ENCODE peak calls at places on chromosomes 16 and 17, in nine cellular contexts. B, P, O, I, R, A, K, M and D are unnamed samples.
A peak's percentile ranks its signal among the peaks of the same experiment; 100 is the strongest.

GRCh38 chr17:20206591-20206990 is 197.4 kb downstream of the SPECC1 start:
- DNase-seq in I (no peak), M (peak; percentile 71), R (no peak), A (no peak), B (no peak), O (no peak), P (peak; percentile 86), K (no peak), D (peak; percentile 87)

GRCh38 chr16:56675685-56676210 is 6.1 kb downstream of the MT1H start:
- DNase-seq in K (no peak), P (no peak), B (no peak), R (no peak), A (no peak), O (no peak), I (no peak), M (no peak), D (no peak)

GRCh38 chr17:61235001-61235820 is 164.4 kb upstream of the TBX2 start:
- DNase-seq in P (no peak), M (no peak), O (no peak), R (no peak), I (no peak), K (no peak), A (no peak), B (no peak), D (no peak)

GRCh38 chr17:640436-640835 is 74.2 kb downstream of the VPS53 start:
- DNase-seq in A (no peak), B (no peak), I (no peak), M (no peak), P (no peak), O (no peak), R (no peak), K (no peak), D (no peak)

GRCh38 chr16:57645691-57646387 is 17.4 kb downstream of the ADGRG1 start:
- DNase-seq in I (no peak), K (no peak), B (no peak), A (no peak), P (peak; percentile 53), O (no peak), M (no peak), R (peak; percentile 76), D (no peak)

GRCh38 chr16:56282455-56282854 is 91.2 kb downstream of the GNAO1 start:
- DNase-seq in M (no peak), R (no peak), A (no peak), B (no peak), I (no peak), K (no peak), O (no peak), P (no peak), D (no peak)

GRCh38 chr16:55494994-55495421 is 13.9 kb upstream of the LPCAT2 start:
- DNase-seq in B (peak; percentile 72), A (peak; percentile 47), I (peak; percentile 65), K (no peak), M (peak; percentile 95), O (no peak), P (peak; percentile 82), R (no peak), D (peak; percentile 94)

GRCh38 chr16:31105677-31106213 is 2.4 kb upstream of the BCKDK start:
- DNase-seq in A (peak; percentile 75), O (peak; percentile 92), B (peak; percentile 94), I (peak; percentile 83), R (peak; percentile 97), M (peak; percentile 49), K (peak; percentile 65), P (peak; percentile 44), D (peak; percentile 90)

GRCh38 chr16:46688101-46688656 is 799 bp downstream of the VPS35 start:
- DNase-seq in O (no peak), K (no peak), B (peak; percentile 59), M (peak; percentile 35), A (no peak), P (peak; percentile 81), R (peak; percentile 82), I (peak; percentile 44), D (peak; percentile 47)

GRCh38 chr16:46673320-46674013 is 15.5 kb downstream of the VPS35 start:
- DNase-seq in R (peak; percentile 26), M (peak; percentile 86), P (peak; percentile 77), O (no peak), K (peak; percentile 77), B (peak; percentile 53), A (peak; percentile 79), I (no peak), D (peak; percentile 71)

GRCh38 chr16:87329436-87330256 is 12.5 kb upstream of the C16orf95 start:
- DNase-seq in P (no peak), K (no peak), O (no peak), R (peak; percentile 53), B (no peak), A (no peak), M (no peak), I (no peak), D (no peak)

GRCh38 chr17:53662608-53663007 is 160.1 kb upstream of the KIF2B start:
- DNase-seq in P (no peak), O (no peak), B (no peak), R (no peak), M (no peak), A (no peak), I (no peak), K (no peak), D (no peak)
- TF ChIP-seq CTCF in P (no peak), O (no peak), B (no peak), R (no peak), M (no peak), A (no peak), I (no peak), K (no peak), D (no peak)

DNA sequence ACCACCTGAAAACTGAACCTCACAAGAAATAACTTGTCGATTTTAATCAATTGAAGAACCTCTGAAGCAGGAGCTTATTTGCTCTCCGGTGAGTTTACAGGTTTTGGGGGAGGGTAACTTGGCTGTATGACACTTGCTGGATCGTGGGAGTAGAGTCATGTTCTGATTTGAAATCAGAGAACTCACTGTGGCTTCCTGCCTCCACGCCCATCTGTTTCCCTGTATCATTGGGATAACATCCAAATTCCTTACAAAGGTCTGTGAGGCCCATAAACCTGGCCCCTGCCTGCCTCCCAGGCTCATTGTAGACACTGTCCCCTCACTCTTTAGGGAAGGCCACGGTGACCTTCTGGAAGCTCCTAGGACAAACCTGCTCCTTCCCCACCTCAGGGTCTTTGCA is 48.3 kb downstream of the C17orf67 start:
- DNase-seq in M (no peak), R (no peak), K (no peak), A (no peak), I (no peak), O (no peak), P (peak; percentile 83), B (no peak), D (peak; percentile 46)
- H3K4me3 ChIP-seq in M (no peak overlapping the region), R (no peak overlapping the region), K (no peak overlapping the region), A (no peak overlapping the region), I (no peak overlapping the region), O (no peak overlapping the region), P (no peak overlapping the region), B (no peak overlapping the region), D (no peak overlapping the region)

GRCh38 chr17:58306131-58306951 is 22.3 kb downstream of the TSPOAP1 start:
- DNase-seq in R (peak; percentile 37), A (no peak), M (no peak), P (no peak), K (no peak), O (no peak), B (no peak), I (no peak), D (no peak)

GRCh38 chr17:58307468-58308172 is 21.0 kb downstream of the TSPOAP1 start:
- DNase-seq in O (no peak), B (no peak), R (no peak), P (no peak), A (no peak), M (no peak), I (no peak), K (no peak), D (no peak)

GRCh38 chr17:58309918-58310259 is 18.7 kb downstream of the TSPOAP1 start:
- DNase-seq in I (no peak), A (no peak), K (no peak), O (no peak), M (no peak), B (no peak), P (no peak), R (no peak), D (no peak)

GRCh38 chr17:58308985-58309917 is 19.3 kb downstream of the TSPOAP1 start:
- DNase-seq in B (no peak), O (no peak), P (no peak), R (peak; percentile 49), K (no peak), A (no peak), M (no peak), I (no peak), D (no peak)

DNA sequence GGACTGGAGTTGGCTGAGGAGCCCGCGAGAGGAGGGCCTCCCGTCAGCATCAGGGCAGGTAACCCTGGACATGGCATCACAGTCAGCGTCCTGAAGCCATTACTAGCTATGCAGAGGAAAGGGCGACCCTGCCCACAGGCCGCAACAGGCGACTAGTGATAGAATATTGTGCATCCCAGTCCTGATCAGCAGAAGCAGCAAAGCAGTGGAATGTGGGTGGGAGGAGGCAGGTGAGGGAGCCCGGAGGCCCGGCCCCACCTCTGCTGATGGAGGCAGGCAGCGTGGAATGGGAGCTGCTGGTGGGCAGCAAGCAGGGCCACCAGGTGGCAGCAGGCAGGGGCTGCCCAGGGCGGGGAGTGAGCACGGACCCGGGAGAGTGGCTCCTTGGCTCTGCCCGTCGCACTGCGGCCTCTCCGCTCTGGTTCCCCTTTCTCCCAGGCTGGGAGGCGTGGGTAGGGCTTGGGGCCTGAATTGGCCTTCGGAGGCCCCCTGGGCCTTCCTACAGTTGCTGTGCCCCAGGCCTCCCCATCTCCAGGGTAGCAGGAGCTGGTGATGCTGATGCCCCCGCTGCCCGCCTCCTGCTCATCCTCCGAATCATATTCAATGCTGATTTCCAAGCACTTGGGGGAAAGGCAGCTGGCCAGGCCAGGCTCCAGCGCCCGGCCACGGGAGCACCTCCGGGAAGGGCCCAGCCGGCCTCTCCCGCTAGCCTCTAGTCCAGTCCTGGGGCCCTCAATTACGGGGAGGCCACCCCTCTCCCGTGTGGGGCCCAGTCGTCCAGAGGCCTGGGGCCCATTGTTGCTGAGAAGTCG is 20.2 kb downstream of the TSPOAP1 start:
- DNase-seq in M (no peak), K (no peak), R (peak; percentile 83), P (no peak), I (peak; percentile 7), O (no peak), B (no peak), A (peak; percentile 66), D (no peak)
- TF ChIP-seq CTCF in M (peak; percentile 31), K (no peak), R (no peak), P (no peak), I (no peak), O (no peak), B (peak; percentile 43), A (peak; percentile 58), D (no peak)

DNA sequence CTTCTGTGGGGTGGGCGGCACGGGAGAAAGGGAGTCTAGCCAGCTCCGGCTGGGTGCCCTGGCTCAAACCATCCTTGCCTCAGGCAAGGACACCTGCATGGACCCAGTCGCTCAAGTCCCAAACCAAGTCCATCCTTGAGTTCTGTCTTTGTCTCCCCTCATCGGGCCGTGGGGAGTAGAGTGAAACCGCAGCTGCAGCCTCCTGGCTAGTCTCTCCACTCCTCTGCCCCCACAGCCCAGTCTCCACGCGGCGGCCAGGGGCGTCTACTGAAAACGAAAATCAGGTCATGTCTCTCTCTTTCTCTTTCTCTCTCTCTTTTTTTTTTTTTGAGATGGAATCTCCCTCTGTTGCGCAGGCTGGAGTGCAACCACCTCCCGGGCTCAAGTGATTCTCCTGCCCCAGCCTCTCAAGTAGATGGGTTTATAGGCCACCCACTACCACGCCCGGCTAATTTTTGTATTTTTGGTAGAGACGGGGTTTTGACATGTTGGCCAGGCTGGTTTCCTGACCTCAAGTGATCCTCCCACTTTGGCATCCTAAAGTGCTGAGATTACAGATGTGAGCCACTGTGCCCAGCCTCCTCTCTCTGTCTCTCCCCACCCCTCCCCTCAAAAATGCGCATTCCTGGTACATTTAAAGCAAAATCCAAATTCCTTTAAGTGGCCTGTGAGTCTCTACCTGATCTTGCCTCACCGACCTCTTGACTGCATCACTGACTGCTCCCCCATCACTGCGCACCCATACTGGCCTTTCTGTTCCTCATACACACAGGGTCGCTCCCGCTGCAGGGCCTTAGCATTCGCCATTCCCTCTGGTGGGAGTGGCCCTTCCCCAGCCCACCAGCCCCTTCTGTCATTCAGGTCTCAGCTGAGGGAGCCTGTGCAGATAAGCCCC is 17.7 kb upstream of the RMI2 start:
- DNase-seq in M (no peak), P (no peak), I (no peak), K (peak; percentile 90), A (no peak), R (no peak), B (no peak), O (no peak), D (peak; percentile 41)
- H3K4me3 ChIP-seq in M (no peak overlapping the region), P (no peak overlapping the region), I (no peak overlapping the region), K (peak overlapping the region; percentile 60), A (no peak overlapping the region), R (no peak overlapping the region), B (no peak overlapping the region), O (no peak overlapping the region), D (no peak overlapping the region)